ENCODE peak calls at places on chromosomes 13 and 19, in six cellular contexts. N is breast epithelium, G is A549, F is tibial nerve, R is Peyer's patch, S is ovary. Y is an unnamed sample.

GRCh38 chr13:104943331-104943730 is 1592.1 kb downstream of the EFNB2 start:
- DNase-seq in N (no peak), G (no peak), F (no peak), R (no peak), S (no peak), Y (no peak)

GRCh38 chr19:53112286-53112685 is 9.1 kb upstream of the ZNF160 start:
- DNase-seq in N (no peak), G (no peak), F (no peak), R (no peak), S (no peak), Y (no peak)

GRCh38 chr19:16588824-16589577 is 16.8 kb upstream of the SLC35E1 start:
- DNase-seq in N (no peak), G (no peak), F (no peak), R (no peak), S (no peak), Y (no peak)

GRCh38 chr19:33859016-33859415 is 62.3 kb downstream of the KCTD15 start:
- DNase-seq in N (no peak), G (no peak), F (no peak), R (no peak), S (no peak), Y (no peak)

GRCh38 chr13:101308247-101309013 is 107.9 kb downstream of the NALCN start:
- DNase-seq in N (no peak), G (no peak), F (no peak), R (no peak), S (no peak), Y (no peak)

GRCh38 chr13:26602783-26603182 is 45.3 kb downstream of the WASF3 start:
- DNase-seq in N (no peak), G (no peak), F (no peak), R (no peak), S (no peak), Y (no peak)

GRCh38 chr13:66922444-66922843 is 307.7 kb downstream of the PCDH9 start:
- DNase-seq in N (no peak), G (no peak), F (no peak), R (no peak), S (no peak), Y (no peak)

GRCh38 chr13:98890186-98890585 is 87.7 kb downstream of the DOCK9 start:
- DNase-seq in N (no peak), G (no peak), F (peak), R (no peak), S (no peak), Y (peak)

GRCh38 chr13:21010621-21011020 is 50.8 kb downstream of the LATS2 start:
- DNase-seq in N (no peak), G (no peak), F (no peak), R (no peak), S (peak), Y (no peak)

GRCh38 chr13:45630791-45631190 is 15.3 kb upstream of the ERICH6B start:
- DNase-seq in N (no peak), G (no peak), F (no peak), R (no peak), S (no peak), Y (no peak)

GRCh38 chr13:59641758-59642157 is 522.0 kb downstream of the DIAPH3 start:
- DNase-seq in N (no peak), G (no peak), F (no peak), R (no peak), S (no peak), Y (no peak)

GRCh38 chr19:4613258-4613751 is 26.0 kb upstream of the TNFAIP8L1 start:
- DNase-seq in N (no peak), G (no peak), F (no peak), R (no peak), S (no peak), Y (no peak)

GRCh38 chr19:48329167-48329891 is 4.0 kb downstream of the EMP3 start:
- DNase-seq in N (no peak), G (no peak), F (no peak), R (no peak), S (no peak), Y (peak)

GRCh38 chr13:94239135-94239534 is 240.3 kb downstream of the DCT start:
- DNase-seq in N (no peak), G (no peak), F (no peak), R (no peak), S (no peak), Y (no peak)

GRCh38 chr13:40495620-40496001 is 170.8 kb downstream of the FOXO1 start:
- DNase-seq in N (no peak), G (no peak), F (no peak), R (no peak), S (no peak), Y (no peak)

GRCh38 chr19:50906217-50906616 is 5.0 kb downstream of the KLK4 start:
- DNase-seq in N (no peak), G (peak), F (peak), R (no peak), S (no peak), Y (no peak)

GRCh38 chr19:41304706-41305483 is 5.1 kb upstream of the CCDC97 start:
- DNase-seq in N (no peak), G (no peak), F (no peak), R (peak), S (no peak), Y (no peak)

DNA sequence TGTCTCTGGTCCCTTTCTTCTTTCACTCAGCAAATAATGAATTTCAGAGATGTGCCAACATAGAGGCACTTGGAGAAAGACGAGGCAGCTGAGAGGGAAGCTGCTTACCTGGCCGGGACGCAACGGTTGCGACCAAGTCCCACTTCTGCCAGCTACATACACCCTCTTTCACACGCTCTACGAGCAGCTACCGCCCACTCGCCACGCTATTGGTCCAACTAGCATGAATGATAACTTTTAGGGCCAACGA is 773 bp upstream of the CNOT3 start:
- DNase-seq in N (no peak), G (no peak), F (no peak), R (no peak), S (no peak), Y (no peak)
- TF ChIP-seq POLR2A in N (no peak), G (peak), F (peak), R (peak), S (no peak), Y (peak)

GRCh38 chr19:10321874-10322835 is 6.3 kb upstream of the FDX2 start:
- DNase-seq in N (no peak), G (no peak), F (no peak), R (peak), S (no peak), Y (no peak)
- H3K4me3 ChIP-seq in N (no peak), G (no peak), F (no peak), R (no peak), S (no peak), Y (no peak)

DNA sequence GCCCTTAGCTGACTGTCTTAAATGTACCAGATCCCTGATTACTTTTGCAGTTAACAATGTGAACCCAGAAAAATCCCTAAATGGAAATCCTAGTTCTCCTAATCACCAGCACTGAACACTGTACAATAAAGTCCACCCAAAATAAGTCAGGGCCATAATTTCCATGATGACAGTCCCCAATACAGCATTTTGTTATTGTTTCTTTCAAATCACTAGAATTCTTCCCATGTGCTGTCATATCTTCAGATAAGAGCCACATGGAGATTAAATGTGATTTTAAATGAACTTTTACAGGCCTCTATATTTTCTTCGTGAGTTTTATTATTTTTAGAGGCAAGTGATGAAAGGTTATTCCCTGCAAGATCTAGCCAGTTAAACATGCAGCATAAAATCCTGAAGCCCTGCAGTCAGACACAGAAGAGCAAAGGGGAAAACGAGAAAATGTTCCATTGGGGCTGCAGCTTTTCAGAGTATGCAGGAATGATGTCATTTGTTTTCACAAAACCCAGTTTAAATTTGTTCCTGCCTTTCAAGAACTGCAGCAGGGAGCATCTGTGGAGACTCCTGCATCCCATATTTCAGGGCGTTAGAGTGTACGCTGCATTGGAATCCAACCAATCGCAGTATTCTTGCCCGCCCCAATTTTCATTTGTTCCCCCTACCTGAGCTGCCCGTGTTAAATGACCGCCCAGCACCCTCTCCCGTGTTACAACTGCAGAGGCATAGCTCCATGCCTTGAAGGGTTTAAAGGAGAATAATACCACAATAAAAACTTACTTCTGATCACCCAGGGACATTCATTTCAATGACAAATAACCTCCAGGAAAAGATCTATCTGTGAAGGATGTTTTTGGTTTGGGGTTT is 167.2 kb upstream of the KLF12 start:
- DNase-seq in N (no peak), G (no peak), F (no peak), R (no peak), S (no peak), Y (no peak)
- H3K27ac ChIP-seq in N (no peak), G (no peak), F (no peak), R (no peak), S (no peak), Y (peak)

GRCh38 chr19:49590071-49590970 is 661 bp upstream of the PRR12 start:
- DNase-seq in N (peak), G (peak), F (peak), R (peak), S (peak), Y (peak)
- TF ChIP-seq POLR2A in N (no peak), G (peak), F (no peak), R (peak), S (no peak), Y (peak)

GRCh38 chr19:343451-343931 is 1.1 kb downstream of the MIER2 start:
- DNase-seq in N (no peak), G (no peak), F (no peak), R (no peak), S (no peak), Y (no peak)
- H3K4me3 ChIP-seq in N (peak), G (peak), F (peak), R (peak), S (peak), Y (peak)

GRCh38 chr19:58304255-58304654 is 922 bp upstream of the ERVK3-1 start:
- DNase-seq in N (no peak), G (no peak), F (no peak), R (no peak), S (no peak), Y (no peak)
- H3K27ac ChIP-seq in N (peak), G (no peak), F (no peak), R (peak), S (no peak), Y (peak)

Y was measured in uterus.